ENCODE peak calls at places on chromosomes 11 and 22, in five cellular contexts. Z is HCT116, X is PC-9, B is GM23248, C is hepatocyte. K is an unnamed sample. For H3K9me2, the result is how much of the 10 kb centered on the place peaks cover.

GRCh38 chr11:131584694-131585592 is 214.5 kb downstream of the NTM start:
- DNase-seq in Z (no peak), X (no peak), B (no peak), C (no peak), K (peak)

GRCh38 chr11:35281169-35281591 is 138.2 kb downstream of the SLC1A2 start:
- DNase-seq in Z (no peak), X (no peak), B (peak), C (peak), K (no peak)

GRCh38 chr11:20172721-20173447 is 12.6 kb upstream of the DBX1 start:
- DNase-seq in Z (no peak), X (no peak), B (no peak), C (no peak), K (no peak)

GRCh38 chr11:86955674-86956522 is 703 bp upstream of the FZD4 start:
- DNase-seq in Z (peak), X (peak), B (peak), C (peak), K (peak)

GRCh38 chr11:126195119-126195518 is 16.3 kb downstream of the RPUSD4 start:
- DNase-seq in Z (no peak), X (no peak), B (no peak), C (no peak), K (no peak)

GRCh38 chr22:45235101-45235777 is 5.5 kb downstream of the KIAA0930 start:
- DNase-seq in Z (no peak), X (no peak), B (no peak), C (no peak), K (peak)

GRCh38 chr22:44430716-44431115 is 67.3 kb downstream of the RTL6 start:
- DNase-seq in Z (no peak), X (peak), B (no peak), C (no peak), K (no peak)

GRCh38 chr11:35517481-35517880 is 7.9 kb downstream of the PAMR1 start:
- DNase-seq in Z (no peak), X (no peak), B (no peak), C (no peak), K (no peak)

GRCh38 chr22:46580940-46581579 is 39.1 kb upstream of the GRAMD4 start:
- DNase-seq in Z (no peak), X (peak), B (no peak), C (peak), K (no peak)

GRCh38 chr11:33631749-33632091 is 68.9 kb downstream of the C11orf91 start:
- DNase-seq in Z (no peak), X (no peak), B (no peak), C (no peak), K (no peak)

GRCh38 chr11:30505603-30506002 is 80.5 kb downstream of the MPPED2 start:
- DNase-seq in Z (no peak), X (no peak), B (no peak), C (no peak), K (no peak)

GRCh38 chr11:11583801-11584445 is 37.9 kb downstream of the GALNT18 start:
- DNase-seq in Z (no peak), X (no peak), B (no peak), C (no peak), K (no peak)

GRCh38 chr11:75668508-75669297 is at the start of gene MAP6:
- DNase-seq in Z (no peak), X (no peak), B (peak), C (peak), K (no peak)

GRCh38 chr11:109422755-109423113 is 744 bp downstream of the C11orf87 start:
- DNase-seq in Z (no peak), X (no peak), B (peak), C (no peak), K (no peak)

GRCh38 chr11:123354371-123354770 is 75.7 kb upstream of the GRAMD1B start:
- DNase-seq in Z (no peak), X (no peak), B (no peak), C (no peak), K (no peak)

GRCh38 chr11:66981976-66982578 is 7.0 kb downstream of the C11orf86 start:
- DNase-seq in Z (peak), X (peak), B (peak), C (peak), K (no peak)

GRCh38 chr11:69801513-69802335 is 17.5 kb downstream of the FGF3 start:
- DNase-seq in Z (peak), X (no peak), B (no peak), C (peak), K (peak)

GRCh38 chr11:122984186-122985011 is 2.8 kb upstream of the BSX start:
- DNase-seq in Z (no peak), X (peak), B (peak), C (no peak), K (no peak)

GRCh38 chr11:12418019-12418611 is 40.7 kb downstream of the PARVA start:
- DNase-seq in Z (no peak), X (no peak), B (peak), C (no peak), K (no peak)

GRCh38 chr22:24525416-24526037 is 29.4 kb downstream of the GUCD1 start:
- DNase-seq in Z (peak), X (peak), B (peak), C (peak), K (peak)

GRCh38 chr11:92340839-92341238 is 116.2 kb downstream of the FAT3 start:
- DNase-seq in Z (no peak), X (no peak), B (peak), C (peak), K (peak)

GRCh38 chr11:7348432-7349298 is 97.0 kb downstream of the SYT9 start:
- DNase-seq in Z (no peak), X (no peak), B (peak), C (peak), K (no peak)

GRCh38 chr22:24437820-24438328 is 10.5 kb downstream of the ADORA2A start:
- DNase-seq in Z (no peak), X (peak), B (peak), C (no peak), K (peak)

GRCh38 chr22:29626497-29627195 is 23.2 kb downstream of the NF2 start:
- DNase-seq in Z (no peak), X (peak), B (peak), C (no peak), K (no peak)

GRCh38 chr11:81963018-81963417 is 770.6 kb downstream of the FAM181B start:
- DNase-seq in Z (no peak), X (no peak), B (peak), C (no peak), K (peak)

GRCh38 chr11:22477312-22477711 is 139.1 kb downstream of the SLC17A6 start:
- DNase-seq in Z (no peak), X (no peak), B (peak), C (no peak), K (no peak)

GRCh38 chr11:8652140-8652539 is 30.3 kb downstream of the TRIM66 start:
- DNase-seq in Z (no peak), X (peak), B (peak), C (peak), K (no peak)

GRCh38 chr11:66951927-66952337 is 6.3 kb downstream of the PC start:
- DNase-seq in Z (no peak), X (no peak), B (no peak), C (peak), K (no peak)

GRCh38 chr11:3134651-3135490 is 30.2 kb downstream of the OSBPL5 start:
- DNase-seq in Z (no peak), X (no peak), B (no peak), C (no peak), K (no peak)

GRCh38 chr11:125941606-125942275 is 4.1 kb upstream of the VSIG10L2 start:
- DNase-seq in Z (peak), X (no peak), B (peak), C (peak), K (peak)

GRCh38 chr11:78539566-78539965 is 35.1 kb downstream of the NARS2 start:
- DNase-seq in Z (no peak), X (no peak), B (no peak), C (peak), K (no peak)

GRCh38 chr22:32949719-32950118 is 108.5 kb downstream of the SYN3 start:
- DNase-seq in Z (no peak), X (no peak), B (no peak), C (peak), K (no peak)

GRCh38 chr11:28616566-28616965 is 508.4 kb downstream of the METTL15 start:
- DNase-seq in Z (no peak), X (no peak), B (no peak), C (no peak), K (no peak)

GRCh38 chr22:28229566-28230483 is 310.8 kb upstream of the PITPNB start:
- DNase-seq in Z (no peak), X (no peak), B (peak), C (no peak), K (no peak)

GRCh38 chr11:33291004-33291777 is 34.0 kb downstream of the HIPK3 start:
- DNase-seq in Z (no peak), X (no peak), B (no peak), C (peak), K (no peak)

GRCh38 chr11:120512727-120513435 is 1.3 kb downstream of the GRIK4 start:
- DNase-seq in Z (no peak), X (no peak), B (no peak), C (no peak), K (no peak)

GRCh38 chr11:60195923-60196368 is 13.1 kb upstream of the MS4A6A start:
- DNase-seq in Z (no peak), X (no peak), B (no peak), C (no peak), K (no peak)

GRCh38 chr11:132898676-132899075 is 633.6 kb downstream of the OPCML start:
- DNase-seq in Z (no peak), X (no peak), B (no peak), C (no peak), K (no peak)
- H3K9me2 ChIP-seq in Z (under half), X (under half), B (under half), C (under half), K (under half)

DNA sequence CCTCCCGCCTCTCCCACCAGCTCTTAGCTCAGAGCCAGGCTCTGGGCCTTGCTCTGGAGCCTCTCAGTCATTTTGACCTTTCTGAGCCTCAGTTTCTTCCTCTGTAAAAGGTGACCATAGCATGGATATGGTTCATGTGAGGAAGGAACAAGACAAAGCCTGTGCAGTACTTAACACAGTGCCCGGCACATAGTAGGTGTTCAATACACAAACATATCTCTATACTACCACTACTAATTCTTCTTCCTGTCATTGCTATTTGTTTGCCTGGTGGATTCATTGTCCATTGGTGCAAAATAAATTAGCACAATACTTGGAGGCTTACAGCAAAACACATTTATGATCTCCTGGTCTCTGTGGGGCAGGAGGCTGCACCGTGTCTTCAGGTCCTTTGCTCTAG is 21.6 kb upstream of the MPPED1 start:
- DNase-seq in Z (no peak), X (no peak), B (no peak), C (no peak), K (no peak)
- H3K9me2 ChIP-seq in Z (under half), X (under half), B (under half), C (under half), K (under half)

GRCh38 chr11:100557830-100558611 is 129.1 kb upstream of the ARHGAP42 start:
- DNase-seq in Z (no peak), X (no peak), B (peak), C (no peak), K (no peak)

GRCh38 chr11:100561325-100561724 is 125.8 kb upstream of the ARHGAP42 start:
- DNase-seq in Z (no peak), X (no peak), B (no peak), C (no peak), K (no peak)

GRCh38 chr11:100560606-100561005 is 126.5 kb upstream of the ARHGAP42 start:
- DNase-seq in Z (no peak), X (no peak), B (no peak), C (no peak), K (no peak)

GRCh38 chr11:100562102-100562501 is 125.0 kb upstream of the ARHGAP42 start:
- DNase-seq in Z (no peak), X (peak), B (peak), C (no peak), K (no peak)

GRCh38 chr11:100556781-100557180 is 130.3 kb upstream of the ARHGAP42 start:
- DNase-seq in Z (no peak), X (no peak), B (no peak), C (no peak), K (no peak)
- H3K9me2 ChIP-seq in Z (under half), X (under half), B (under half), C (under half), K (under half)

GRCh38 chr11:17777086-17777725 is 42.6 kb downstream of the KCNC1 start:
- DNase-seq in Z (no peak), X (no peak), B (no peak), C (no peak), K (no peak)

GRCh38 chr11:17774232-17775034 is 39.9 kb downstream of the KCNC1 start:
- DNase-seq in Z (no peak), X (no peak), B (no peak), C (no peak), K (no peak)

GRCh38 chr11:17775035-17775348 is 40.4 kb downstream of the KCNC1 start:
- DNase-seq in Z (no peak), X (no peak), B (no peak), C (no peak), K (no peak)

GRCh38 chr11:17776213-17776875 is 41.8 kb downstream of the KCNC1 start:
- DNase-seq in Z (no peak), X (no peak), B (no peak), C (no peak), K (no peak)

GRCh38 chr11:17775507-17776212 is 41.1 kb downstream of the KCNC1 start:
- DNase-seq in Z (no peak), X (no peak), B (no peak), C (no peak), K (no peak)
- H3K9me2 ChIP-seq in Z (under half), X (under half), B (under half), C (under half), K (under half)

GRCh38 chr11:132895340-132895739 is 637.0 kb downstream of the OPCML start:
- DNase-seq in Z (no peak), X (no peak), B (peak), C (peak), K (no peak)

GRCh38 chr11:132901638-132902610 is 630.4 kb downstream of the OPCML start:
- DNase-seq in Z (no peak), X (no peak), B (peak), C (no peak), K (no peak)

GRCh38 chr11:132894598-132894997 is 637.7 kb downstream of the OPCML start:
- DNase-seq in Z (no peak), X (no peak), B (no peak), C (peak), K (no peak)

GRCh38 chr11:132898021-132898420 is 634.3 kb downstream of the OPCML start:
- DNase-seq in Z (no peak), X (no peak), B (no peak), C (no peak), K (no peak)
- H3K9me2 ChIP-seq in Z (under half), X (under half), B (under half), C (under half), K (under half)